ENCODE peak calls at places on chromosome 9, in four cellular contexts. U is IMR-90, H is H9, J is H1. G is an unnamed sample.

GRCh38 chr9:72038408-72038807 is 22.0 kb downstream of the C9orf57 start:
- DNase-seq in U (no peak), H (no peak), J (no peak), G (no peak)

GRCh38 chr9:108271236-108271635 is 584.5 kb downstream of the ACTL7B start:
- DNase-seq in U (no peak), H (peak; percentile 40), J (no peak), G (peak; percentile 53)

GRCh38 chr9:89984214-89984613 is 379.4 kb downstream of the GADD45G start:
- DNase-seq in U (peak; percentile 51), H (no peak), J (no peak), G (no peak)

GRCh38 chr9:35606138-35606504 is 1.1 kb downstream of the TESK1 start:
- DNase-seq in U (no peak), H (no peak), J (no peak), G (no peak)

GRCh38 chr9:18821794-18822193 is 211.2 kb downstream of the SAXO1 start:
- DNase-seq in U (peak; percentile 52), H (no peak), J (no peak), G (peak; percentile 48)

GRCh38 chr9:79700607-79701330 is 129.0 kb downstream of the TLE4 start:
- DNase-seq in U (peak; percentile 21), H (no peak), J (no peak), G (no peak)

GRCh38 chr9:131545786-131546335 is 538 bp downstream of the PRRT1B start:
- DNase-seq in U (no peak), H (no peak), J (peak; percentile 75), G (peak; percentile 35)

GRCh38 chr9:133107961-133108793 is 12.9 kb downstream of the RALGDS start:
- DNase-seq in U (no peak), H (no peak), J (no peak), G (no peak)

GRCh38 chr9:88006511-88007290 is 32.4 kb upstream of the CDK20 start:
- DNase-seq in U (no peak), H (peak; percentile 56), J (peak; percentile 57), G (no peak)

GRCh38 chr9:78004478-78005229 is 27.0 kb downstream of the GNAQ start:
- DNase-seq in U (peak; percentile 30), H (no peak), J (no peak), G (no peak)

GRCh38 chr9:84404095-84404686 is 63.6 kb upstream of the SLC28A3 start:
- DNase-seq in U (no peak), H (peak; percentile 43), J (peak; percentile 52), G (peak; percentile 52)

GRCh38 chr9:131739192-131739961 is 499 bp downstream of the RAPGEF1 start:
- DNase-seq in U (no peak), H (no peak), J (peak; percentile 71), G (peak; percentile 51)

GRCh38 chr9:99006979-99007378 is 63.3 kb downstream of the COL15A1 start:
- DNase-seq in U (no peak), H (no peak), J (no peak), G (peak; percentile 31)

GRCh38 chr9:111038336-111039202 is at the start of gene LPAR1:
- DNase-seq in U (peak; percentile 78), H (peak; percentile 66), J (peak; percentile 72), G (peak; percentile 78)

GRCh38 chr9:96304230-96304629 is 2.3 kb upstream of the HSD17B3 start:
- DNase-seq in U (no peak), H (no peak), J (no peak), G (no peak)

GRCh38 chr9:112631313-112631712 is 86.6 kb downstream of the INIP start:
- DNase-seq in U (no peak), H (no peak), J (no peak), G (peak; percentile 21)

GRCh38 chr9:7129391-7129790 is 371.6 kb downstream of the KDM4C start:
- DNase-seq in U (no peak), H (no peak), J (no peak), G (peak; percentile 85)

GRCh38 chr9:124345751-124346281 is 69.4 kb downstream of the PSMB7 start:
- DNase-seq in U (no peak), H (no peak), J (no peak), G (no peak)

GRCh38 chr9:2469681-2470141 is 151.9 kb upstream of the VLDLR start:
- DNase-seq in U (peak; percentile 6), H (peak; percentile 46), J (no peak), G (peak; percentile 67)

GRCh38 chr9:113875917-113876805 is at the start of gene ZNF618:
- DNase-seq in U (no peak), H (no peak), J (peak; percentile 67), G (peak; percentile 35)

GRCh38 chr9:93081931-93082330 is 14.1 kb upstream of the CARD19 start:
- DNase-seq in U (peak; percentile 85), H (no peak), J (no peak), G (no peak)

GRCh38 chr9:108743901-108744371 is 111.8 kb downstream of the ACTL7B start:
- DNase-seq in U (no peak), H (no peak), J (no peak), G (peak; percentile 14)

GRCh38 chr9:88816591-88816990 is 174.7 kb upstream of the S1PR3 start:
- DNase-seq in U (no peak), H (no peak), J (peak; percentile 24), G (no peak)

GRCh38 chr9:104977168-104977567 is 49.2 kb upstream of the ABCA1 start:
- DNase-seq in U (no peak), H (no peak), J (no peak), G (no peak)

GRCh38 chr9:107158321-107158720 is 124.8 kb upstream of the RAD23B start:
- DNase-seq in U (peak; percentile 37), H (peak; percentile 78), J (peak; percentile 47), G (peak; percentile 86)

GRCh38 chr9:84271004-84271886 is 69.3 kb downstream of the SLC28A3 start:
- DNase-seq in U (peak; percentile 69), H (peak; percentile 71), J (peak; percentile 63), G (peak; percentile 86)

GRCh38 chr9:127854169-127854833 is at the start of gene ENG:
- DNase-seq in U (peak; percentile 59), H (peak; percentile 75), J (no peak), G (peak; percentile 71)

GRCh38 chr9:99377790-99378775 is 156.0 kb downstream of the SEC61B start:
- DNase-seq in U (peak; percentile 71), H (no peak), J (no peak), G (no peak)

GRCh38 chr9:114465417-114465816 is 39.9 kb downstream of the WHRN start:
- DNase-seq in U (no peak), H (no peak), J (no peak), G (no peak)

GRCh38 chr9:12719431-12719830 is 26.2 kb downstream of the TYRP1 start:
- DNase-seq in U (peak; percentile 69), H (no peak), J (no peak), G (peak; percentile 63)

GRCh38 chr9:78296208-78296892 is 575 bp upstream of the PSAT1 start:
- DNase-seq in U (peak; percentile 54), H (peak; percentile 61), J (peak; percentile 61), G (peak; percentile 85)

GRCh38 chr9:113966394-113966793 is 90.3 kb downstream of the ZNF618 start:
- DNase-seq in U (no peak), H (no peak), J (no peak), G (no peak)

DNA sequence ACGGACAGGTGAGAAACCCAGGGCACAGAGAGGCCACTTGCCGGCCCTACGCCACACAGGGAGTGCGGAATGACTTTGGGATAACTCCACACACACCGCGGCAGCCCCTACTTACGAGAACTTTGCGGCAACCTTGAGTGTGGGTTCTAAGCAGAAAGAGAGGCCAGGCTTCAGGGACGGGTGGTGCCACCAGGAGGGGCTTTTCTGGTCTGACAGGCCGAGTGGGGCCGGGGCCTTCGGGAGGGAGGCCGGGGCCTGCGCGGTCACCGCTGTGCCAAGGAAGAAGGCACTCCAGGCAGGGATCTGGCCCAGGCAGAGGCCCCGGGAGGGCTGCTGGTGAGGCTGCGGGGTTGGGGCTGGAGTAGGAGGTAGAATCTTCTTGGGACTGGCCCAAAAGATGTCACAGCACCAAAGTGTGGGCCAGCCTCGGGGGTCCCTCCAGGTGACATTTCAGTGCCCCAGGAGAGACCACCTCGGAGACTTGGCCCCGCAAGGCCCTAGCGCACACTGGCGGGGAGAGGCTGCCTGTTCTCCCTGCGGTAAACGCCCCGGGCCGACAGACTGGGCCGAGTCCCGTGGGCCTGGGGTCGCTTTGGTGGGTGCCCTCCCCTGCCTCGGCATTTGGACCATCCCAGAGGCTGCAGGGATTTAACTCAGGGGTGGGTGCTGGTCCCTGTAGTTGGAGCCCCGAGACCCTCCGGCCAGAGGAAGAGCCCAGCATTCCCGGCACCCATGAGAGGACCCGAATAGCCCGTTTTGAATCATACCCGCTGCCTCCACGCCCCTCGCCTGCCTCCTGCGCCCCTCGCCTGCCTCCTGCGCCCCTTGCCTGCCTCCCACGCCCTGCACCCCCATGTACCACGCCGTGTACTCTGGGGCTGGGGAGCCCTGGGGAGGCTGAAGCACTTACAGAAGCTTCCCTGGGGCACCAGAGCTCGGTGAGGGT is 9.0 kb upstream of the RNU6ATAC start:
- DNase-seq in U (no peak), H (no peak), J (no peak), G (no peak)
- H4K5ac ChIP-seq in U (no peak overlapping the region), H (no peak overlapping the region), J (no peak overlapping the region), G (no peak overlapping the region)

DNA sequence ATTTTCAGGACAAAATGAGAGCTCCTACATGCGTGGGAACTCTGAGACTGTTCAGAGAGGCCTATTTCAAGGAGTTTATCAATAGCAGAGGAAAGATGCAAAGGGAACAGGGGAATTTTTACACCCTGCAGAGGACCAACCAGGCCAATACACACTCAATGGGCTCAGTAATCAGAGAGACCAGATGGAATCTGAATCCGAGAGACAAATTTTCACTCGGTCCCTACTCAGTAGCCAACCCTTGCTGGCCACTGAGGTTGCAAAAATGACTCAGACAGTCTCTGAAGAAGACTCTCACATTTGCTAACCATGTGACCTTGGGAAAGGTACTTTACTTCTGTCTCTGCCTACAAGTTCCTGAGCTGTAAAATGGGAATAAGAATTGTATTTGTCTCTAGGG is 479.4 kb downstream of the CDK5RAP2 start:
- DNase-seq in U (no peak), H (no peak), J (no peak), G (peak; percentile 32)
- H2BK5ac ChIP-seq in U (no peak overlapping the region), H (no peak overlapping the region), J (no peak overlapping the region), G (no peak overlapping the region)

DNA sequence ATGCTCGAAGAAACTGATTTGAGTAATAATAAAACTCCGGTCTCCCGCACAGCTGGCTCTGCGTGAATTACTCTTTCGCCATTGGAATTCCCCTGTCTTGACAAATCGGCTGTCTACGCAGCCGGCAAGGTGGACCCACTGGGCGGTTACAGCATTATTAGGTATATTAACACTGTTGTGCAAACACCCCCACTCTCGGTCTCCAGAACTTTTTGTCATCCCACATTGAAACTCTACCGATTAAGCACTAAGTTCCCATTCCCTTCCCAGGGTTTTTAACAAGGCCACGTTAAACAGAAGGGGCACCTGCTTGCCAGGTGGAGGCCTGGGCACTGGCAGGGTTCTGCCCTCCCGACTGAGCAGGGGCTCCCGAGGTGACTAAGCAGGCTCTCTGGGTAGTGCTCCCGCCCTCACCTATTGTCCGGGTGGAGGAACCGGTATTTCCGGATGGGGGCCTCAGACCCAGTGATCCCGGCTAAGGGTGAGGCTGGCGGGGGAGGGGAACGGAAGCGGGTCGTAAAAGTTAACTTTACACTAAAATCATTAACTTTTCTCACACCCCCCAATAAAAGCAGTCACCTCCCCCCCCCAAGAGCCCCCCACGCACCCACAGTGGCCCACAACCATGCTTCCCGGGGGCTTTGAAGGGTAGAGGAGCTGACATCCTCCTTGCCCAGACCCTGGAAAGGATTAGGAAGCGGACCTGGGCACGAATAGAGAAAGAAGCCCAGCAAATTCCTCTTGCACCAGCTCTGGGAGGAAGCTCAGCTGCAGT is 53.5 kb upstream of the TJP2 start:
- DNase-seq in U (no peak), H (peak; percentile 96), J (peak; percentile 91), G (peak; percentile 97)
- H2BK120ac ChIP-seq in U (peak overlapping the region; percentile 9), H (peak overlapping the region; percentile 100), J (peak overlapping the region; percentile 82), G (peak overlapping the region; percentile 95)

DNA sequence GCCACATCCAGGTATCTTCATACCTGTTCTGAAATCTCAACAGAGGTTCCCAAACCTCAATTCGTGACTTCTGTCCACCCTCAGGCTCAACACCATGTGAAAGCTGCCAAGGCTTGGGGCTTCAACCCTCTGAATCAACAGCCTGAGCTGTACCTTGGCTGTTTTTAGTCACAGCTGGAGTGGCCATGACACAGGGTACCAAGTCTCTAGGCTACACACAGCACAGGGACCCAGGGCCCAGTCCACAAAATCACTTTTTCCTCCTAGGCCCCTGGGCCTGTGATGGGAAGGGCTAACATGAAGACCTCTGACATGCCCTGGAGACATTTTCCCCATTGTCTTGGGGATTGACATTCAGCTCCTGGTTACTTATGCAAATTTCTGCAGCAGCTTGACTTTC is 464.9 kb downstream of the ELAVL2 start:
- DNase-seq in U (no peak), H (no peak), J (no peak), G (no peak)
- H4K5ac ChIP-seq in U (no peak overlapping the region), H (no peak overlapping the region), J (no peak overlapping the region), G (no peak overlapping the region)

G was measured in mesendoderm.